ENCODE peak calls at places on chromosome 21, in six cellular contexts. S, Z, N, M, T and J are unnamed samples.

GRCh38 chr21:40793057-40793456 is 53.9 kb downstream of the DSCAM start:
- DNase-seq in S (no peak), Z (no peak), N (no peak), M (no peak), T (no peak), J (no peak)

GRCh38 chr21:25062061-25062460 is 545.2 kb downstream of the MRPL39 start:
- DNase-seq in S (no peak), Z (no peak), N (no peak), M (no peak), T (no peak), J (no peak)

GRCh38 chr21:43315244-43316137 is 111.4 kb downstream of the SIK1 start:
- DNase-seq in S (no peak), Z (no peak), N (no peak), M (no peak), T (no peak), J (no peak)

GRCh38 chr21:28608646-28609045 is 384.0 kb downstream of the LTN1 start:
- DNase-seq in S (no peak), Z (no peak), N (no peak), M (no peak), T (no peak), J (no peak)

GRCh38 chr21:39737376-39738000 is 7.5 kb upstream of the IGSF5 start:
- DNase-seq in S (no peak), Z (no peak), N (no peak), M (no peak), T (no peak), J (no peak)

GRCh38 chr21:42426424-42426823 is 22.7 kb downstream of the UBASH3A start:
- DNase-seq in S (no peak), Z (no peak), N (no peak), M (no peak), T (no peak), J (no peak)

GRCh38 chr21:42367379-42368165 is 1.2 kb upstream of the TFF1 start:
- DNase-seq in S (no peak), Z (no peak), N (no peak), M (no peak), T (no peak), J (no peak)

GRCh38 chr21:16420086-16420724 is 690.4 kb downstream of the USP25 start:
- DNase-seq in S (no peak), Z (no peak), N (no peak), M (no peak), T (peak), J (no peak)

GRCh38 chr21:26849428-26850115 is 4.4 kb upstream of the ADAMTS1 start:
- DNase-seq in S (no peak), Z (no peak), N (peak), M (no peak), T (peak), J (no peak)

GRCh38 chr21:26116456-26117011 is 54.0 kb downstream of the APP start:
- DNase-seq in S (no peak), Z (no peak), N (no peak), M (no peak), T (peak), J (no peak)

GRCh38 chr21:33866851-33867250 is 48.8 kb downstream of the ATP5PO start:
- DNase-seq in S (no peak), Z (no peak), N (no peak), M (no peak), T (no peak), J (no peak)

GRCh38 chr21:28447453-28447852 is 545.2 kb downstream of the LTN1 start:
- DNase-seq in S (no peak), Z (no peak), N (no peak), M (no peak), T (no peak), J (no peak)

GRCh38 chr21:34670220-34670961 is 1.6 kb downstream of the CLIC6 start:
- DNase-seq in S (peak), Z (peak), N (no peak), M (no peak), T (no peak), J (peak)

DNA sequence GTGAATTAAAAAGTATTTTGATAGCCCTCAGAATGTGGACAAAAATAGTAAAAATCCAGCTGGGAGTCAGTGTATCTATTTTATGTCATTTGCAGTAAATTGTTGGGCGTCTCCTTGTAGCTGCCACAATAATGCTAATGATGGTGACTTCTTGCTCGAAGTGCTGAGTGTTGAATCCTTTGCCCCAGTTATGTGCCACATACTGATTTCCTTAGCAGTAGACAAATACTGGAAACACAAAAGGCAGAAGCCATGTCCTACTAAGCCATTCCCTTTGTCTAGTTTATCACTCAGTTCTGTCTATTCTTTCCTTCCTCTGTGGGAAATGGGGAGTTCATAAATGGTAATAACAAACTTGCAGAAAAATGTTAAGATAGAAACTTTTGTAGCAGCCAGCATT is 70.7 kb upstream of the CXADR start:
- DNase-seq in S (no peak), Z (no peak), N (no peak), M (no peak), T (no peak), J (no peak)
- TF ChIP-seq POLR2A in S (no peak), Z (no peak), N (no peak), M (no peak), T (no peak), J (no peak)

GRCh38 chr21:19541612-19542011 is 1138.0 kb upstream of the TMPRSS15 start:
- DNase-seq in S (no peak), Z (no peak), N (no peak), M (no peak), T (peak), J (no peak)

GRCh38 chr21:19535356-19535755 is 1131.8 kb upstream of the TMPRSS15 start:
- DNase-seq in S (no peak), Z (no peak), N (peak), M (no peak), T (no peak), J (no peak)

DNA sequence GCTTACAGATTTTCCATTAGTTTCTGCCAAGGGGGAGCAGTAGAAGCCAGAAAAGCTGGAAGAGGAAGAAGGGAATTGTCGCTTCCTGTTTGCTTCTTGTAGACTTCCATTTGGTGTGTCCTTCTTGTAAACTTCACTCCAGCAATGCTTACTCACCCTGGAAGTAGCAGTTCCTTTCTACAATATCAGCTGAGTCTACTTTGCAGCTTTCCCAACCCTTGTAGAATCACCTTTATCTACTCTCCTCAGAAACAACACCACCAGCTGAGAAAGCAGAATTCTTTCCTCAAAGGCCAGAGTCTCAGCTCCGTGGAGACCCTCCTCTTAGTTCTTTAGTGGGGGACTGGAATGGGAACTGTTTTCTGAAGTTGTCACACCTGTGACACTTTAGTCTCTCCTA is 1136.7 kb upstream of the TMPRSS15 start:
- DNase-seq in S (no peak), Z (no peak), N (peak), M (no peak), T (no peak), J (no peak)
- TF ChIP-seq POLR2AphosphoS5 in S (no peak), Z (no peak), N (no peak), M (no peak), T (no peak), J (no peak)

GRCh38 chr21:15020797-15021196 is 44.0 kb downstream of the NRIP1 start:
- DNase-seq in S (no peak), Z (no peak), N (no peak), M (no peak), T (no peak), J (no peak)

GRCh38 chr21:15018382-15018781 is 46.4 kb downstream of the NRIP1 start:
- DNase-seq in S (no peak), Z (no peak), N (no peak), M (no peak), T (no peak), J (no peak)

GRCh38 chr21:15011967-15012366 is 52.8 kb downstream of the NRIP1 start:
- DNase-seq in S (no peak), Z (no peak), N (no peak), M (no peak), T (no peak), J (no peak)

GRCh38 chr21:15014220-15014619 is 50.6 kb downstream of the NRIP1 start:
- DNase-seq in S (no peak), Z (no peak), N (no peak), M (no peak), T (no peak), J (no peak)

GRCh38 chr21:15015622-15016471 is 49.0 kb downstream of the NRIP1 start:
- DNase-seq in S (no peak), Z (no peak), N (no peak), M (no peak), T (no peak), J (no peak)
- TF ChIP-seq TAF1 in S (no peak), Z (no peak), N (no peak), M (no peak), T (no peak), J (no peak)

DNA sequence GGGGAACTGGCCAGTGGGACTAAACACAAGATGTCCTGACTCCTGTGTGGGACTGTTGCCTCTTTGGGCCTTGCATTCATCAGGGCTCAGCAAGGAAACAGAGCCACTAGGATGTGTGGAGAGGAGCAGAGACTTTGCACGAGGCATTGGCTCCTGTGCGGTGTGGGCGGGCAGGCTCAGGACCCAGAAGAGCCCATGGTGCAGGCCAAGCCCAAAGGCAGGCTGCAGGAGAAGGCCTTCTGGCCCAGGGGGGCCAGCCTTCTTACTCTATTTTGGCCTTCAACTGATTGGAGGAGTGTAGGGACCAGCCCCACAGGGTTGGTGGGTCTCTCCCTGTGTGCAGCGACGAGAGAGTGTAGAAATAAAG is 23.5 kb downstream of the LRRC3 start:
- DNase-seq in S (no peak), Z (no peak), N (no peak), M (no peak), T (no peak), J (no peak)
- TF ChIP-seq POLR2A in S (no peak), Z (no peak), N (no peak), M (no peak), T (no peak), J (no peak)

GRCh38 chr21:32387151-32387550 is 5.7 kb downstream of the URB1 start:
- DNase-seq in S (no peak), Z (no peak), N (no peak), M (no peak), T (no peak), J (no peak)

GRCh38 chr21:32383812-32384211 is 9.0 kb downstream of the URB1 start:
- DNase-seq in S (no peak), Z (no peak), N (no peak), M (no peak), T (peak), J (no peak)

GRCh38 chr21:32388306-32388705 is 4.5 kb downstream of the URB1 start:
- DNase-seq in S (no peak), Z (no peak), N (no peak), M (no peak), T (no peak), J (no peak)

GRCh38 chr21:32389337-32390015 is 3.3 kb downstream of the URB1 start:
- DNase-seq in S (no peak), Z (no peak), N (no peak), M (no peak), T (no peak), J (no peak)

GRCh38 chr21:32386195-32386870 is 6.5 kb downstream of the URB1 start:
- DNase-seq in S (no peak), Z (no peak), N (no peak), M (no peak), T (no peak), J (no peak)
- TF ChIP-seq POLR2AphosphoS5 in S (no peak), Z (no peak), N (no peak), M (no peak), T (no peak), J (no peak)

DNA sequence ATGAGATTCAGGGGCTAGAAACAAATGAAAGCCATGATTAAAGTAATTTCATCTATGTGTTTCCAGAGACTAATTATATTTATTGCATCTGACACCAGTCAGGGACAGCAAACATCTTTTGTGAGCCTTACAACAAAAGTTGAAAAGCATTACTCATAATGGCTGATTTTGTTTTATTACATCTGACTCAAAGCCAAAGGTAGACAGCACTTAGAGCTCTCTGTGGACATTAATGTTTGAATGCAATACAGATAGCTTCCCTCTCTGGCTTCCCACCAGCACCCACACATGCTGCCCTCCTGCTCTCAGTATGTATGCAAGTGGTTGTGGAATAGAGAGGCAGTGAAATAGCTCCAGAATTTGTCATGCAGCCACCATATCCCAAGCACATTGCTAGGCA is 198.7 kb downstream of the SETD4 start:
- DNase-seq in S (no peak), Z (no peak), N (no peak), M (no peak), T (no peak), J (no peak)
- TF ChIP-seq TAF1 in S (no peak), Z (no peak), N (no peak), M (no peak), T (no peak), J (no peak)

DNA sequence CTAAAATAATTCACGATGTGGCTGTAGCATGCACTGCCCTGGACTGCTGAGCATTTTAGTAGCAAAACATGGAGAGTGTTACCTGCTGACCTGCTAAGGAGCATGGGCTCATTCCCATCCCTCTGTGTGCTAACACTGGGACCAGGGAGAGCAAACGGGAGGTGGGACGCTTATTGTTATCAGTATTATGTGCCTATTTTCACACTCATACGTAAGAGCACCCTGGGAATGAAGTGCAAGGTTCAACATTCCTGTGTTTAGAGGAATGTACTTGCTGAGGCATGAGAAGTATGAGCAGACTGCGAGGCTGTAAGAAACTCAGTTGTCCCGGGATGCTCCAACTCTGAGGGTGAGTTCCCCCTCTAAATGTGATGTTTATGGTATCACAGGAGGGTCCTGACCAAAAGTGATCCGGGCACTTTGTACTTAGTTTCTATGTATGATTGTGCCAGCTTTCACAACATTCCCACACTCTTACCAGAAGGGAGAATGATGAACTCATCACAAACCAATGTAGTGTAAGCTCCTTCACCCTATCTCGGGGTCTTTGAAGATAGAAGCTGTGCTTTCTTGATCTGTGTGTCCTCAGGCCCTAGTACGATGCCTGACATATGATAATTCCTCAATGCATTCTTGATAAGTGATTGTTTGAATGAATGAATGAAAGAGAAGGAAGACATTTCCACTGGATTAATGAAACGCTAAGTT is 164.8 kb downstream of the KCNJ6 start:
- DNase-seq in S (no peak), Z (no peak), N (no peak), M (no peak), T (peak), J (no peak)
- TF ChIP-seq POLR2A in S (no peak), Z (no peak), N (no peak), M (no peak), T (no peak), J (no peak)

DNA sequence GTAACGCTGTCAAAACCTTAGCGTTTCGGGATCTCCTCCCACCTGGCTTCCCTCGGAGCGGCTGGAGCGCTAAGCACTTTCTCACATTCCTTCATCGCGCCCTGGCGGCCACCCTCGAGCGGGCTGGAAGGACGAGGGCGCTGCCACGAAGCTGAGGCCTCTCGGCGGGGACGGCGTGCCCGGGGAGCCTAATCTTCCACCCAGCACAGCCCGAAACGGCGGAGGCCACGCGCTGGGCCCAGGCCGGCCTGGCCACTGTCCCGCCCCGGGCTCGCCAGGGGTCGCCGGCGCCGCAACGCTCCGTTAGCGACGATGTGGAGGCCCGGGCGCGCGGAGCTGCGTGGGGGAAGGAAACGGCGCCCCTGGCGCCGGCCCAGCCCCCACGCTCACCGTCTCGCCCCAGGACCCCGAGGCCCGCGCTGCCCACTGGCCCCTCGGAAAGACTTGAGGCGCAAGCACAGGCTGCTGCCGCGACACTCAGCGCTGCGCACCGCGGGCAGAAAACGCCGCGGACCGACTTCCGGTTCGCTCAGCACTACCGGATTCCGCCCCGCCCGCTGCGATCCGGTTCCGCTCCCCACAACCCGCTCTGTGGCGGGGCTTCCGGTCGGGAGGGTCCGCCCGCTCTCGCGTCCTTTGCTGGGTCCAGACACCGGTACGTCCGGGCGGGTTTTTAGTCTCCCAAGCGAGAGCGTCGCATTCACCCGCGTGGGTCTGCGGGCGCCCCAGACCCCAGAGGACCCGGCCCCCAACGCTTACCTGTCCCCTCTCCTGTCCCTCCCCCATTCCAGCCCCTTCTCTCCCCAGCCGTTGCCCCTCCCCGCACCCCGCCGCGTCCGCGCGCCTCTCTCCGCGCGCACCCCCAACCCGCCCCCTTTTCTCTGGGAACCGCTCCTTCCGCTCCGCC is at the start of gene YBEY:
- DNase-seq in S (peak), Z (peak), N (peak), M (peak), T (peak), J (peak)
- TF ChIP-seq POLR2AphosphoS5 in S (peak), Z (peak), N (peak), M (peak), T (peak), J (peak)

DNA sequence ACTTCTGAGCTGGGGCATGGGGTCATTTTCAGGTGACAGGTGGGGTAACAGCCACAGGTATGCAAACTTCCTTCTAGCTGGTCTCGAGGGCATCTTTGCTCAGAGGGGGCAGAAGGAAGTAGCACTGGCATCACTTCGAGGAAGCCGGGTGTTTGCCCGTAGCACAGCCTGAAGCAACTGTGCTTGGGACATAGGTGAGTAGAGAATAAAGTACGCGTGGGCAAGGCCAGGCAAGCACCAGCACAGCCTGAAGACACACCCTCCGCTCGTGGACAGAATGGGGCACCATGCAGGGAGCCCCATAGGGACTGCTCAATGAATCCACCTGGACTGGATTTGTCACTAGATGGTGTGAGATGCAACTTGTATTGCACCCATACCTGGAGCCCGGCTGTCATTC is 167.1 kb downstream of the KCNJ6 start:
- DNase-seq in S (no peak), Z (no peak), N (no peak), M (no peak), T (no peak), J (no peak)
- TF ChIP-seq TAF1 in S (no peak), Z (no peak), N (no peak), M (no peak), T (no peak), J (no peak)

DNA sequence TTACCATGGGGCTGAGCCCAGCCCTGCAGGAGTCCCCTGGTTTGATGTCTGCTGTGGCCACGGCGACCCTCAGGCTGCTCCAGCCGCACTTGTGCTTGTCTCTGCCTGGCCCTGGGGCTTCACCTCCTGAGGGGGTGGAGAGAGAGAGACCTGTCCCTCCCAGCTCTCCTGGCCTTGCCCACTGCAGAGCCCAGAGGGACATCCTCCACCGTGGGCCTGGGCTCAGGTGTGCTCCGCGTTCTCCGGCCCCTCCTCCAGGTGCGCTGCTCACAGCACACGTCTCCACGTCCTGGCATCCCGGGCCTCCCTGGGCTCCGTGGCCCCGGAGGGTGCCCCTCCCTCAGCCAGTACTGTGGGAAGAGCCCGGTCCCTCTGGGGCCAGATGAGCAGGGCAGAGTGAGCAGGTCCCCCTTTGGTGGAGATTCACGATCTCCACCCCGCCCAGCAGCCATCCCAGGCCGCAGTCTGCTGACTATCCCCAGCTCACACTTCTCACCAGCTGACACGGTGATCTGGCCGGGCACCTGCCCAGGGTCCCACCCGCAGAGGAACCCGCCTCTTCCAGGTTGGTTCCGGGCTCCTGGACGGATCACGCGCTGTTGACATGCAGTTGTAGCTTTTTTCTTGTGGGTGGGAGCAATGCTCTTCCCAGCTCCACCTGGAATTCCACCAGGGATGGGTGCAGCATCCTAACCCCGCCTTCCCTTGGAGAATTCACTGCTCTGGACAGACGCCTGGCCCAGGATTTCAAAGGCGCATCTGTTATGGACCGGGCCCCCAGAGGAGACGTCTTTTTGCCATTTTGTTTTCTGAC is 41.8 kb upstream of the POFUT2 start:
- DNase-seq in S (no peak), Z (no peak), N (no peak), M (no peak), T (no peak), J (no peak)
- TF ChIP-seq POLR2A in S (no peak), Z (no peak), N (no peak), M (no peak), T (no peak), J (no peak)